ENCODE peak calls at places on chromosomes 3 and 15, in ten cellular contexts. T is uterus, B is left ventricle myocardium inferior, H is right lobe of liver, W is tibial nerve, U is astrocyte of the spinal cord, Q is GM23338, J is colonic mucosa, L is GM12864, G is spleen. I is an unnamed sample.

GRCh38 chr3:131549340-131549739 is 46.6 kb upstream of the MRPL3 start:
- DNase-seq in H (no peak), J (no peak), T (no peak), Q (peak), B (no peak), G (no peak), L (peak), W (no peak), U (peak), I (peak)

GRCh38 chr15:69540622-69541021 is 88.0 kb downstream of the RPLP1 start:
- DNase-seq in B (no peak), L (no peak), T (no peak), W (no peak), Q (no peak), H (no peak), G (no peak), U (peak), J (no peak), I (no peak)

GRCh38 chr3:29301332-29302011 is 20.6 kb downstream of the RBMS3 start:
- DNase-seq in Q (no peak), G (no peak), L (no peak), U (no peak), B (no peak), T (no peak), H (no peak), W (no peak), J (no peak), I (no peak)

GRCh38 chr3:9435320-9435719 is 37.9 kb downstream of the SETD5 start:
- DNase-seq in G (no peak), B (no peak), H (no peak), Q (no peak), U (no peak), T (no peak), L (no peak), W (no peak), J (no peak), I (no peak)

GRCh38 chr3:32983124-32983523 is 31.7 kb downstream of the CCR4 start:
- DNase-seq in G (no peak), T (no peak), Q (no peak), B (no peak), J (no peak), H (no peak), L (no peak), W (no peak), U (no peak), I (no peak)

GRCh38 chr3:105040026-105040622 is 326.6 kb upstream of the ALCAM start:
- DNase-seq in J (no peak), B (no peak), Q (no peak), W (no peak), U (peak), G (no peak), H (no peak), L (no peak), T (no peak), I (no peak)

GRCh38 chr3:140438736-140439505 is 238.9 kb upstream of the TRIM42 start:
- DNase-seq in Q (no peak), B (no peak), T (no peak), L (no peak), W (no peak), H (no peak), G (no peak), U (no peak), J (no peak), I (no peak)

GRCh38 chr3:53083949-53084309 is 38.1 kb upstream of the SFMBT1 start:
- DNase-seq in G (no peak), B (no peak), T (no peak), W (no peak), J (no peak), Q (no peak), L (no peak), U (no peak), H (no peak), I (no peak)

GRCh38 chr3:115146032-115146417 is 1.1 kb downstream of the ZBTB20 start:
- DNase-seq in J (peak), Q (peak), H (no peak), W (no peak), G (no peak), T (no peak), L (peak), B (no peak), U (peak), I (peak)

GRCh38 chr15:32683906-32684584 is 33.8 kb upstream of the GREM1 start:
- DNase-seq in L (no peak), J (no peak), T (no peak), W (no peak), Q (no peak), B (no peak), H (no peak), U (peak), G (no peak), I (peak)

GRCh38 chr3:58034738-58035511 is 26.7 kb downstream of the FLNB start:
- DNase-seq in Q (peak), L (peak), G (peak), U (no peak), W (no peak), J (peak), B (no peak), T (no peak), H (no peak), I (peak)

GRCh38 chr3:106688463-106688862 is 688.8 kb upstream of the CCDC54 start:
- DNase-seq in T (no peak), L (no peak), H (no peak), G (no peak), U (peak), J (no peak), W (no peak), B (no peak), Q (no peak), I (no peak)

GRCh38 chr15:77039817-77040216 is 31.1 kb downstream of the TSPAN3 start:
- DNase-seq in Q (no peak), J (no peak), W (no peak), H (no peak), U (no peak), T (no peak), B (peak), L (no peak), G (no peak), I (no peak)

GRCh38 chr15:52100807-52101206 is 11.8 kb downstream of the BCL2L10 start:
- DNase-seq in G (peak), U (peak), L (no peak), W (peak), J (peak), B (peak), Q (no peak), H (peak), T (peak), I (peak)

GRCh38 chr3:186922790-186923189 is 7.5 kb upstream of the ST6GAL1 start:
- DNase-seq in U (no peak), T (no peak), B (no peak), G (no peak), H (no peak), W (no peak), L (no peak), J (no peak), Q (no peak), I (no peak)
- TF ChIP-seq CTCF in U (no peak), T (no peak), B (no peak), G (no peak), H (no peak), W (no peak), L (no peak), J (no peak), Q (no peak), I (no peak)

GRCh38 chr3:119702530-119703527 is at the start of gene CFAP91:
- DNase-seq in J (peak), Q (peak), U (peak), T (peak), H (peak), L (peak), W (peak), B (peak), G (peak), I (peak)
- H3K4me3 ChIP-seq in J (peak), Q (peak), U (peak), T (peak), H (peak), L (peak), W (peak), B (peak), G (peak), I (peak)

GRCh38 chr3:100647171-100647570 is 37.8 kb downstream of the ADGRG7 start:
- DNase-seq in J (no peak), B (no peak), L (no peak), Q (no peak), G (no peak), W (no peak), T (no peak), U (no peak), H (no peak), I (no peak)

GRCh38 chr3:100647673-100648072 is 38.3 kb downstream of the ADGRG7 start:
- DNase-seq in G (no peak), T (no peak), J (no peak), H (no peak), B (no peak), L (no peak), W (no peak), Q (no peak), U (no peak), I (no peak)

GRCh38 chr3:100645913-100646312 is 36.5 kb downstream of the ADGRG7 start:
- DNase-seq in G (no peak), T (no peak), W (no peak), B (no peak), J (no peak), L (no peak), H (no peak), Q (no peak), U (no peak), I (no peak)

GRCh38 chr3:100653731-100654309 is 44.4 kb downstream of the ADGRG7 start:
- DNase-seq in Q (peak), B (no peak), T (no peak), L (no peak), H (no peak), G (no peak), U (no peak), J (no peak), W (no peak), I (no peak)

GRCh38 chr3:100650651-100651611 is 41.5 kb downstream of the ADGRG7 start:
- DNase-seq in G (no peak), L (peak), J (no peak), W (no peak), U (peak), B (no peak), H (no peak), T (no peak), Q (no peak), I (peak)
- TF ChIP-seq CTCF in G (peak), L (peak), J (no peak), W (no peak), U (no peak), B (no peak), H (peak), T (no peak), Q (peak), I (no peak)

DNA sequence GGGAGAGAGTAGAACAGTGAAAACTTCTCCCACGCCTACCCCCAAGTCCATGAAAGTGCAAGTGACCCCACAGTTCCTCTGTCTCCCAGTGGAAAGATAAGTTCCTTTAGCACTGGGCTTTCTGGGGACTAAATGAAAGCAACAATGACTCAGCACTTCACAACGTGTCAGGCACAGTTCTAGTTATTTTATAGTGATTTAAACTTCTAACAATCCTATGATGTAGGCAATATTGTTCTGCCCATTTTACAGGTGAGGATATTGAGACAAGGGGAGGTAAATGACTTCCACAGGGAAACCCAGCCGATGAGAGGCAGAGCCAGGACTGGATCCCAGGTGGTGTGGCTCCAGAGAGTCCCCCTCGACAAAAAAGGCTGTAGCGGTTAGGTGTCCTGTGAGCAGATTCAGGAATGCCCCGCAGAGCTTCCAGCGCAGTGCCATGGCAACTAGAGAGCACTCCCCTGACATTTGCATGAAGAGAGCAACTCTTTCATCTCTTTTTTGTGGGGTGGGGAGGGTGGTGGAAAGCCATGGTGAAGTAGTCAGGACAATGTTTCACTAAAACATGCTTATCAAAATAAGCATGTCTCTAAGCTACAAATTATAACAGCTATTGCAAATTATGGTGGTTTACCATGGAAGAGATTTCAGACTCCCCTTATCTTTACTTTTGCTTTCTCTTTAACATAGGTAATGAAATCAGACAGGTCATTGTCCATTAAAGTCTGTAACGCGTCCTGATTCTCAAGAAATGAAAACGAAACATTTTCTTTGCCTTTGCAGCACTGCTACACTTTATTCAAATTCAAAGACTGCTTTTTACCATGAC is 62.1 kb downstream of the NR2F2 start:
- DNase-seq in B (no peak), T (no peak), L (no peak), G (no peak), Q (peak), W (no peak), U (no peak), J (no peak), H (no peak), I (no peak)
- H3K4me3 ChIP-seq in B (no peak), T (no peak), L (no peak), G (no peak), Q (no peak), W (no peak), U (no peak), J (no peak), H (peak), I (no peak)

GRCh38 chr3:55857635-55858034 is 370.5 kb upstream of the WNT5A start:
- DNase-seq in H (no peak), T (no peak), G (no peak), W (no peak), B (no peak), U (no peak), Q (no peak), L (no peak), J (no peak), I (no peak)
- TF ChIP-seq CTCF in H (no peak), T (no peak), G (no peak), W (no peak), B (no peak), U (no peak), Q (no peak), L (no peak), J (no peak), I (no peak)

DNA sequence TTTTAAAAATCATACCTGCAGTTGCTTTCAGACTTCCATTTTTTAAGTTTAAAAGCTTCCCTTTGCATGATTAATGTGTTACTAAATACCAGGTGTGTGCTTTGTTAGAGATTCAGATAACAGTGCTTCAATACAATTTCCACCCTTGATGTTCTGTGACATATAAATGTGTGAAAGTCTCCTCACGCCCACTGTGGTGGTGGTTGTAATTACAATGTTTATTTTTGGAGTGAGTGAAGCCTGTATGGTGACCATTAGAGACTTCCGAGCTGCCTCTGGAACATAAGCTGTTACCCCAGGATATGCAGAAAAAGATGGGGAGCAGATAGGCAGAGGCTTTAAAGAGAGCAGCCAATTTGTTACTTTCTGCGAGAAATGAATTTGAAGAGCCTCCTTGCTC is 57.2 kb downstream of the P3H2 start:
- DNase-seq in Q (no peak), U (no peak), G (no peak), J (no peak), B (no peak), L (no peak), T (no peak), W (no peak), H (no peak), I (peak)
- H3K4me3 ChIP-seq in Q (no peak), U (no peak), G (no peak), J (no peak), B (no peak), L (no peak), T (no peak), W (no peak), H (no peak), I (no peak)

DNA sequence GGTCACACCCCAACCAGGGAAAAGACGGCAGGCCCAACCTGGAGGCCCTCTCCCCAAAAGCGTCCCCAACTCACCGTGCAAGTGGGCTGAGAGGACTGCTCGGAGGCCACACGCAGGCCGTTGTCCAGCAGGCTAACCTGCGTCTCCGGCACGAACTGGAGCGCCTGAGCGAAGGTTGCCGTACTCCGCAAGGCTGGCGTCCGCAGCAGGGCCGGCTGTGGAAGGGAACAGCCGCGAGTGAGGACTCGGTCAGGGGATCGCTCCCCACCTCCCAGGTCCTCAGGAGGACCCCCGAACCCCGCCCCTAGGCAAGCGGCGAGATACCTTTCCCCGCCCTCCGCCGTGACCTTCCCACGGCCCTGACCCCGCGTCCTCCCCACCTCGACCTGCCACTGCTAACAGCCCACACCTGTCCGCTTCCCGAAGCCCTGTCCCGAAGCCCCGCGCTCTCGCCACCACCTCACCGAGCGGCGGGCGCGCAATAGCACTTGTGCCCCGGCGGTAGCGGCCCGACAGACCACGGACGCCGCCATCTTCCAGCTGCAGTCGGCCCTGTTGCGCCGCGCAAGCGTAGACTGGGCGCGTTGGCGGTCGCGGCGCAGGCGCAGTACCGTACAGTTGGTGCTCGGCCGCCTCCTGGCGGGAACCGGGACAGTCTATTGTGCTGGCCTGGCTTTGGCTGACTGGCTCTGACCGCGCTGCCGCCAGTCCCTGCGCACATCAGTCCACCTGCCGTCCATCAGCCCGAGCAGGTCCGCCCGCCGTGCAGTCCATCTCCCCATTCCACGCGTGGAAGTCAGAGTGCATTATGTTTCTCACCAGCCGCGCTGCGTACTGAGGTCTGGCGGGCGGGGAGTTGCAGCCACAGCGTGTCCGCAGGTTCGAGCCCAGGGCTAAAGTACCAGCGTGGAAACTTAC is at the start of gene UQCRC1:
- DNase-seq in B (peak), H (peak), Q (peak), L (peak), W (peak), U (peak), G (peak), T (peak), J (peak), I (peak)
- TF ChIP-seq CTCF in B (peak), H (peak), Q (peak), L (peak), W (peak), U (peak), G (peak), T (peak), J (peak), I (peak)